ENCODE peak calls at places on chromosomes 11 and 22, in nine cellular contexts. One of them, this sample, is unnamed.
A peak's percentile ranks its signal among the peaks of the same experiment; 100 is the strongest.

GRCh38 chr11:77842451-77843121 is 21.6 kb downstream of the AAMDC start:
- DNase-seq in CD8-positive, alpha-beta T cell: no peak
- DNase-seq in Calu3: no peak
- DNase-seq in dorsolateral prefrontal cortex: no peak
- DNase-seq in psoas muscle: no peak
- DNase-seq in nephron progenitor cell: no peak
- DNase-seq in neural crest cell: no peak
- DNase-seq in choroid plexus epithelial cell: peak; percentile 60
- DNase-seq in GM20000: no peak
- DNase-seq in this sample: no peak

GRCh38 chr22:29244785-29245625 is 22.8 kb downstream of the RHBDD3 start:
- DNase-seq in CD8-positive, alpha-beta T cell: no peak
- DNase-seq in Calu3: no peak
- DNase-seq in dorsolateral prefrontal cortex: no peak
- DNase-seq in psoas muscle: peak; percentile 35
- DNase-seq in nephron progenitor cell: no peak
- DNase-seq in neural crest cell: no peak
- DNase-seq in choroid plexus epithelial cell: no peak
- DNase-seq in GM20000: no peak
- DNase-seq in this sample: no peak

GRCh38 chr11:74195828-74196227 is 24.7 kb downstream of the PPME1 start:
- DNase-seq in CD8-positive, alpha-beta T cell: no peak
- DNase-seq in Calu3: no peak
- DNase-seq in dorsolateral prefrontal cortex: no peak
- DNase-seq in psoas muscle: no peak
- DNase-seq in nephron progenitor cell: no peak
- DNase-seq in neural crest cell: no peak
- DNase-seq in choroid plexus epithelial cell: peak; percentile 5
- DNase-seq in GM20000: no peak
- DNase-seq in this sample: no peak

GRCh38 chr11:13959001-13959400 is 3.5 kb upstream of the SPON1 start:
- DNase-seq in CD8-positive, alpha-beta T cell: no peak
- DNase-seq in Calu3: no peak
- DNase-seq in dorsolateral prefrontal cortex: no peak
- DNase-seq in psoas muscle: no peak
- DNase-seq in nephron progenitor cell: no peak
- DNase-seq in neural crest cell: no peak
- DNase-seq in choroid plexus epithelial cell: no peak
- DNase-seq in GM20000: no peak
- DNase-seq in this sample: no peak

GRCh38 chr11:22197139-22197893 is 4.4 kb downstream of the ANO5 start:
- DNase-seq in CD8-positive, alpha-beta T cell: no peak
- DNase-seq in Calu3: no peak
- DNase-seq in dorsolateral prefrontal cortex: no peak
- DNase-seq in psoas muscle: no peak
- DNase-seq in nephron progenitor cell: no peak
- DNase-seq in neural crest cell: no peak
- DNase-seq in choroid plexus epithelial cell: no peak
- DNase-seq in GM20000: no peak
- DNase-seq in this sample: no peak

GRCh38 chr11:75768909-75769771 is 562 bp downstream of the DGAT2 start:
- DNase-seq in CD8-positive, alpha-beta T cell: no peak
- DNase-seq in Calu3: no peak
- DNase-seq in dorsolateral prefrontal cortex: no peak
- DNase-seq in psoas muscle: peak; percentile 42
- DNase-seq in nephron progenitor cell: no peak
- DNase-seq in neural crest cell: no peak
- DNase-seq in choroid plexus epithelial cell: no peak
- DNase-seq in GM20000: no peak
- DNase-seq in this sample: no peak

GRCh38 chr11:1157341-1157644 is 460 bp upstream of the MUC5AC start:
- DNase-seq in CD8-positive, alpha-beta T cell: no peak
- DNase-seq in Calu3: no peak
- DNase-seq in dorsolateral prefrontal cortex: no peak
- DNase-seq in psoas muscle: no peak
- DNase-seq in nephron progenitor cell: no peak
- DNase-seq in neural crest cell: no peak
- DNase-seq in choroid plexus epithelial cell: no peak
- DNase-seq in GM20000: peak; percentile 18
- DNase-seq in this sample: no peak

GRCh38 chr11:2084721-2085120 is 54.5 kb downstream of the IGF2 start:
- DNase-seq in CD8-positive, alpha-beta T cell: no peak
- DNase-seq in Calu3: no peak
- DNase-seq in dorsolateral prefrontal cortex: peak; percentile 31
- DNase-seq in psoas muscle: peak; percentile 36
- DNase-seq in nephron progenitor cell: no peak
- DNase-seq in neural crest cell: no peak
- DNase-seq in choroid plexus epithelial cell: no peak
- DNase-seq in GM20000: no peak
- DNase-seq in this sample: no peak

GRCh38 chr11:28808771-28809170 is 700.6 kb downstream of the METTL15 start:
- DNase-seq in CD8-positive, alpha-beta T cell: no peak
- DNase-seq in Calu3: no peak
- DNase-seq in dorsolateral prefrontal cortex: no peak
- DNase-seq in psoas muscle: no peak
- DNase-seq in nephron progenitor cell: no peak
- DNase-seq in neural crest cell: no peak
- DNase-seq in choroid plexus epithelial cell: no peak
- DNase-seq in GM20000: no peak
- DNase-seq in this sample: no peak

GRCh38 chr11:58926695-58927094 is 12.6 kb upstream of the GLYATL1 start:
- DNase-seq in CD8-positive, alpha-beta T cell: no peak
- DNase-seq in Calu3: no peak
- DNase-seq in dorsolateral prefrontal cortex: no peak
- DNase-seq in psoas muscle: no peak
- DNase-seq in nephron progenitor cell: no peak
- DNase-seq in neural crest cell: no peak
- DNase-seq in choroid plexus epithelial cell: peak; percentile 11
- DNase-seq in GM20000: no peak
- DNase-seq in this sample: no peak

GRCh38 chr11:15742626-15743243 is 613.6 kb downstream of the SOX6 start:
- DNase-seq in CD8-positive, alpha-beta T cell: no peak
- DNase-seq in Calu3: no peak
- DNase-seq in dorsolateral prefrontal cortex: no peak
- DNase-seq in psoas muscle: no peak
- DNase-seq in nephron progenitor cell: peak; percentile 10
- DNase-seq in neural crest cell: no peak
- DNase-seq in choroid plexus epithelial cell: peak; percentile 20
- DNase-seq in GM20000: no peak
- DNase-seq in this sample: no peak

GRCh38 chr11:44592125-44592643 is 26.7 kb downstream of the CD82 start:
- DNase-seq in CD8-positive, alpha-beta T cell: no peak
- DNase-seq in Calu3: no peak
- DNase-seq in dorsolateral prefrontal cortex: no peak
- DNase-seq in psoas muscle: peak; percentile 79
- DNase-seq in nephron progenitor cell: no peak
- DNase-seq in neural crest cell: no peak
- DNase-seq in choroid plexus epithelial cell: peak; percentile 59
- DNase-seq in GM20000: no peak
- DNase-seq in this sample: no peak

GRCh38 chr11:119885861-119886567 is 157.0 kb upstream of the NECTIN1 start:
- DNase-seq in CD8-positive, alpha-beta T cell: no peak
- DNase-seq in Calu3: no peak
- DNase-seq in dorsolateral prefrontal cortex: peak; percentile 16
- DNase-seq in psoas muscle: no peak
- DNase-seq in nephron progenitor cell: no peak
- DNase-seq in neural crest cell: no peak
- DNase-seq in choroid plexus epithelial cell: no peak
- DNase-seq in GM20000: no peak
- DNase-seq in this sample: no peak

GRCh38 chr11:124791626-124792341 is 8.4 kb downstream of the MSANTD2 start:
- DNase-seq in CD8-positive, alpha-beta T cell: no peak
- DNase-seq in Calu3: no peak
- DNase-seq in dorsolateral prefrontal cortex: no peak
- DNase-seq in psoas muscle: no peak
- DNase-seq in nephron progenitor cell: no peak
- DNase-seq in neural crest cell: no peak
- DNase-seq in choroid plexus epithelial cell: peak; percentile 23
- DNase-seq in GM20000: peak; percentile 47
- DNase-seq in this sample: no peak

GRCh38 chr11:123302751-123303195 is 107.7 kb upstream of the CLMP start:
- DNase-seq in CD8-positive, alpha-beta T cell: no peak
- DNase-seq in Calu3: no peak
- DNase-seq in dorsolateral prefrontal cortex: no peak
- DNase-seq in psoas muscle: no peak
- DNase-seq in nephron progenitor cell: no peak
- DNase-seq in neural crest cell: no peak
- DNase-seq in choroid plexus epithelial cell: peak; percentile 55
- DNase-seq in GM20000: peak; percentile 75
- DNase-seq in this sample: no peak

GRCh38 chr22:36922097-36922608 is 8.7 kb downstream of the CSF2RB start:
- DNase-seq in CD8-positive, alpha-beta T cell: no peak
- DNase-seq in Calu3: no peak
- DNase-seq in dorsolateral prefrontal cortex: no peak
- DNase-seq in psoas muscle: no peak
- DNase-seq in nephron progenitor cell: peak; percentile 61
- DNase-seq in neural crest cell: no peak
- DNase-seq in choroid plexus epithelial cell: no peak
- DNase-seq in GM20000: no peak
- DNase-seq in this sample: no peak

GRCh38 chr11:28476053-28476452 is 367.9 kb downstream of the METTL15 start:
- DNase-seq in CD8-positive, alpha-beta T cell: no peak
- DNase-seq in Calu3: no peak
- DNase-seq in dorsolateral prefrontal cortex: no peak
- DNase-seq in psoas muscle: no peak
- DNase-seq in nephron progenitor cell: no peak
- DNase-seq in neural crest cell: no peak
- DNase-seq in choroid plexus epithelial cell: peak; percentile 48
- DNase-seq in GM20000: no peak
- DNase-seq in this sample: no peak

GRCh38 chr22:44819966-44820631 is 67.7 kb downstream of the ARHGAP8 start:
- DNase-seq in CD8-positive, alpha-beta T cell: no peak
- DNase-seq in Calu3: no peak
- DNase-seq in dorsolateral prefrontal cortex: no peak
- DNase-seq in psoas muscle: no peak
- DNase-seq in nephron progenitor cell: no peak
- DNase-seq in neural crest cell: no peak
- DNase-seq in choroid plexus epithelial cell: no peak
- DNase-seq in GM20000: no peak
- DNase-seq in this sample: no peak

DNA sequence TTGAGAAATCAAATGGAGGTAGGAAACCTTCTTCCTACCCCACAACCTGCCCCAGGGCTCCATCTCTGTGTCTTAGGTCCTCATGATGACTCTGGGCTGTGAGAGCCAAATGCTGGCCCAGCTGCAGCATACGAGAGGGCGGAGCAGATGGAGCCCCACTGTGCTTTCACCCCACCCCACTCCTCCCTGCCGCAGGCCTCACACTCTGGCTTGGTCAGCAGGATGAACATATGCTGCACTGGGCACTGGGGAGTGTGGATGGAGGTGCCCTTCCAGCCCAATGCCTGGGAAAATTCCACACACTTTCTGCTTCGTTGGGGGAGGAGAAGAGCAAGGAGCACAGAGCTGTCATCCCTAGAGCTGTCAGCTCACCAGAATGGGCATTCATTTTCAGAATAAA is 271.6 kb upstream of the CADM1 start:
- DNase-seq in CD8-positive, alpha-beta T cell: no peak
- DNase-seq in Calu3: no peak
- DNase-seq in dorsolateral prefrontal cortex: no peak
- DNase-seq in psoas muscle: no peak
- DNase-seq in nephron progenitor cell: no peak
- DNase-seq in neural crest cell: no peak
- DNase-seq in choroid plexus epithelial cell: no peak
- DNase-seq in GM20000: no peak
- DNase-seq in this sample: no peak
- TF ChIP-seq CTCF in CD8-positive, alpha-beta T cell: no peak
- TF ChIP-seq CTCF in Calu3: no peak
- TF ChIP-seq CTCF in dorsolateral prefrontal cortex: no peak
- TF ChIP-seq CTCF in psoas muscle: no peak
- TF ChIP-seq CTCF in nephron progenitor cell: no peak
- TF ChIP-seq CTCF in neural crest cell: no peak
- TF ChIP-seq CTCF in choroid plexus epithelial cell: no peak
- TF ChIP-seq CTCF in GM20000: no peak
- TF ChIP-seq CTCF in this sample: no peak

GRCh38 chr11:69446108-69446507 is 35.4 kb upstream of the LINC01488 start:
- DNase-seq in CD8-positive, alpha-beta T cell: no peak
- DNase-seq in Calu3: no peak
- DNase-seq in dorsolateral prefrontal cortex: no peak
- DNase-seq in psoas muscle: peak; percentile 23
- DNase-seq in nephron progenitor cell: no peak
- DNase-seq in neural crest cell: no peak
- DNase-seq in choroid plexus epithelial cell: no peak
- DNase-seq in GM20000: no peak
- DNase-seq in this sample: no peak

GRCh38 chr11:69445131-69445470 is 36.4 kb upstream of the LINC01488 start:
- DNase-seq in CD8-positive, alpha-beta T cell: no peak
- DNase-seq in Calu3: no peak
- DNase-seq in dorsolateral prefrontal cortex: no peak
- DNase-seq in psoas muscle: peak; percentile 58
- DNase-seq in nephron progenitor cell: no peak
- DNase-seq in neural crest cell: no peak
- DNase-seq in choroid plexus epithelial cell: no peak
- DNase-seq in GM20000: no peak
- DNase-seq in this sample: no peak

GRCh38 chr11:69443968-69444364 is 37.5 kb upstream of the LINC01488 start:
- DNase-seq in CD8-positive, alpha-beta T cell: no peak
- DNase-seq in Calu3: no peak
- DNase-seq in dorsolateral prefrontal cortex: no peak
- DNase-seq in psoas muscle: no peak
- DNase-seq in nephron progenitor cell: no peak
- DNase-seq in neural crest cell: no peak
- DNase-seq in choroid plexus epithelial cell: peak; percentile 35
- DNase-seq in GM20000: no peak
- DNase-seq in this sample: no peak

GRCh38 chr11:69443138-69443967 is 38.1 kb upstream of the LINC01488 start:
- DNase-seq in CD8-positive, alpha-beta T cell: peak; percentile 54
- DNase-seq in Calu3: peak; percentile 83
- DNase-seq in dorsolateral prefrontal cortex: peak; percentile 93
- DNase-seq in psoas muscle: peak; percentile 92
- DNase-seq in nephron progenitor cell: peak; percentile 92
- DNase-seq in neural crest cell: peak; percentile 89
- DNase-seq in choroid plexus epithelial cell: peak; percentile 92
- DNase-seq in GM20000: peak; percentile 94
- DNase-seq in this sample: peak; percentile 76

GRCh38 chr11:69444381-69445130 is 36.9 kb upstream of the LINC01488 start:
- DNase-seq in CD8-positive, alpha-beta T cell: no peak
- DNase-seq in Calu3: peak; percentile 53
- DNase-seq in dorsolateral prefrontal cortex: no peak
- DNase-seq in psoas muscle: peak; percentile 81
- DNase-seq in nephron progenitor cell: peak; percentile 60
- DNase-seq in neural crest cell: peak; percentile 53
- DNase-seq in choroid plexus epithelial cell: peak; percentile 97
- DNase-seq in GM20000: no peak
- DNase-seq in this sample: peak; percentile 87
- TF ChIP-seq CTCF in CD8-positive, alpha-beta T cell: no peak
- TF ChIP-seq CTCF in Calu3: no peak
- TF ChIP-seq CTCF in dorsolateral prefrontal cortex: no peak
- TF ChIP-seq CTCF in psoas muscle: peak; percentile 31
- TF ChIP-seq CTCF in nephron progenitor cell: peak; percentile 42
- TF ChIP-seq CTCF in neural crest cell: peak; percentile 58
- TF ChIP-seq CTCF in choroid plexus epithelial cell: peak; percentile 64
- TF ChIP-seq CTCF in GM20000: no peak
- TF ChIP-seq CTCF in this sample: peak; percentile 41

GRCh38 chr22:41957941-41958556 is 6.1 kb downstream of the SMIM45 start:
- DNase-seq in CD8-positive, alpha-beta T cell: no peak
- DNase-seq in Calu3: no peak
- DNase-seq in dorsolateral prefrontal cortex: no peak
- DNase-seq in psoas muscle: no peak
- DNase-seq in nephron progenitor cell: no peak
- DNase-seq in neural crest cell: no peak
- DNase-seq in choroid plexus epithelial cell: no peak
- DNase-seq in GM20000: no peak
- DNase-seq in this sample: no peak
- TF ChIP-seq CTCF in CD8-positive, alpha-beta T cell: peak; percentile 53
- TF ChIP-seq CTCF in Calu3: no peak
- TF ChIP-seq CTCF in dorsolateral prefrontal cortex: peak; percentile 24
- TF ChIP-seq CTCF in psoas muscle: no peak
- TF ChIP-seq CTCF in nephron progenitor cell: peak; percentile 11
- TF ChIP-seq CTCF in neural crest cell: peak; percentile 45
- TF ChIP-seq CTCF in choroid plexus epithelial cell: no peak
- TF ChIP-seq CTCF in GM20000: no peak
- TF ChIP-seq CTCF in this sample: no peak

GRCh38 chr22:19800761-19801244 is 40.2 kb downstream of the TBX1 start:
- DNase-seq in CD8-positive, alpha-beta T cell: no peak
- DNase-seq in Calu3: peak; percentile 24
- DNase-seq in dorsolateral prefrontal cortex: no peak
- DNase-seq in psoas muscle: peak; percentile 67
- DNase-seq in nephron progenitor cell: no peak
- DNase-seq in neural crest cell: peak; percentile 20
- DNase-seq in choroid plexus epithelial cell: peak; percentile 49
- DNase-seq in GM20000: no peak
- DNase-seq in this sample: no peak
- TF ChIP-seq CTCF in CD8-positive, alpha-beta T cell: no peak
- TF ChIP-seq CTCF in Calu3: no peak
- TF ChIP-seq CTCF in dorsolateral prefrontal cortex: no peak
- TF ChIP-seq CTCF in psoas muscle: peak; percentile 27
- TF ChIP-seq CTCF in nephron progenitor cell: no peak
- TF ChIP-seq CTCF in neural crest cell: peak; percentile 29
- TF ChIP-seq CTCF in choroid plexus epithelial cell: peak; percentile 61
- TF ChIP-seq CTCF in GM20000: no peak
- TF ChIP-seq CTCF in this sample: peak; percentile 47